ENCODE peak calls at places on chromosomes 7 and 10, in ten cellular contexts. R, S, V, W, D, F, O, X, T and L are unnamed samples.

GRCh38 chr10:99834410-99834809 is 52.0 kb downstream of the ABCC2 start:
- DNase-seq in R (no peak), S (no peak), V (peak; percentile 12), W (peak; percentile 88), D (peak; percentile 69), F (no peak), O (no peak), X (no peak), T (no peak), L (peak; percentile 92)

GRCh38 chr7:135414850-135415439 is 95.0 kb downstream of the CNOT4 start:
- DNase-seq in R (no peak), S (no peak), V (peak; percentile 65), W (peak; percentile 70), D (peak; percentile 52), F (no peak), O (no peak), X (peak; percentile 10), T (no peak), L (peak; percentile 3)

GRCh38 chr10:79444243-79445119 is 943 bp downstream of the ZCCHC24 start:
- DNase-seq in R (peak; percentile 44), S (peak; percentile 91), V (no peak), W (peak; percentile 98), D (peak; percentile 60), F (peak; percentile 91), O (peak; percentile 89), X (peak; percentile 69), T (peak; percentile 89), L (peak; percentile 50)

GRCh38 chr7:77316219-77316978 is 99.8 kb downstream of the GSAP start:
- DNase-seq in R (no peak), S (no peak), V (no peak), W (peak; percentile 57), D (no peak), F (no peak), O (no peak), X (no peak), T (no peak), L (no peak)

GRCh38 chr7:146496657-146497056 is 380.1 kb downstream of the CNTNAP2 start:
- DNase-seq in R (no peak), S (no peak), V (no peak), W (no peak), D (no peak), F (no peak), O (no peak), X (no peak), T (no peak), L (no peak)

GRCh38 chr10:66362522-66362921 is 563.3 kb upstream of the LRRTM3 start:
- DNase-seq in R (no peak), S (no peak), V (no peak), W (peak; percentile 56), D (no peak), F (no peak), O (no peak), X (no peak), T (no peak), L (no peak)

GRCh38 chr10:62115842-62116241 is 152.8 kb downstream of the RTKN2 start:
- DNase-seq in R (no peak), S (no peak), V (no peak), W (peak; percentile 68), D (no peak), F (no peak), O (no peak), X (no peak), T (no peak), L (no peak)

GRCh38 chr7:99919814-99920618 is 686 bp upstream of the TRIM4 start:
- DNase-seq in R (no peak), S (no peak), V (no peak), W (no peak), D (peak; percentile 7), F (no peak), O (no peak), X (no peak), T (no peak), L (no peak)

DNA sequence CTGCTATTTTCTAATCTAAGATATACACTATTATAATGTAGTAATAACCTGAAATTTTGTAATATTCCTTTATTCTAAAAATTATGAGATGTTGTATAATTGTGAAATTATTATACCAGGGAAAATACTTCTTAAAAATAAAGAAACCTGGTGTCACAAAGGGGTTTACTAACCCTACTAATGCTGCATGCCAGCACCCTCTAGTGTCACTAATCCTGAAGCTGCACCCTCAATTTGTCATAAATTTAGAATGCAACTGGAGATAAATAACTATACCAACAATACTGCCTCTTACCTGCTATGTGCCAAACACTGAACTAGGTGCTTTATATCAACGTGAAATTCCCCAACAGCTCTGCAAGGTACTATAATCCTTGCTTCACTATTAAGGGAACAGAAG is 30.8 kb downstream of the TM9SF3 start:
- DNase-seq in R (no peak), S (no peak), V (no peak), W (peak; percentile 28), D (peak; percentile 7), F (no peak), O (no peak), X (no peak), T (no peak), L (peak; percentile 8)
- TF ChIP-seq CTCF in R (no peak), S (no peak), V (peak; percentile 41), W (peak; percentile 57), D (peak; percentile 37), F (peak; percentile 27), O (no peak), X (peak; percentile 15), T (peak; percentile 19), L (peak; percentile 24)

GRCh38 chr10:71264345-71265200 is 52.2 kb downstream of the UNC5B start:
- DNase-seq in R (no peak), S (no peak), V (no peak), W (no peak), D (peak; percentile 31), F (no peak), O (no peak), X (no peak), T (no peak), L (no peak)

GRCh38 chr10:71265201-71265575 is 52.8 kb downstream of the UNC5B start:
- DNase-seq in R (no peak), S (no peak), V (no peak), W (no peak), D (no peak), F (no peak), O (no peak), X (no peak), T (no peak), L (no peak)

GRCh38 chr10:71266918-71267442 is 52.1 kb upstream of the SLC29A3 start:
- DNase-seq in R (no peak), S (no peak), V (no peak), W (no peak), D (no peak), F (no peak), O (no peak), X (no peak), T (no peak), L (no peak)

GRCh38 chr10:71266147-71266917 is 52.7 kb upstream of the SLC29A3 start:
- DNase-seq in R (peak; percentile 67), S (no peak), V (no peak), W (no peak), D (peak; percentile 79), F (peak; percentile 86), O (peak; percentile 94), X (no peak), T (no peak), L (peak; percentile 74)

DNA sequence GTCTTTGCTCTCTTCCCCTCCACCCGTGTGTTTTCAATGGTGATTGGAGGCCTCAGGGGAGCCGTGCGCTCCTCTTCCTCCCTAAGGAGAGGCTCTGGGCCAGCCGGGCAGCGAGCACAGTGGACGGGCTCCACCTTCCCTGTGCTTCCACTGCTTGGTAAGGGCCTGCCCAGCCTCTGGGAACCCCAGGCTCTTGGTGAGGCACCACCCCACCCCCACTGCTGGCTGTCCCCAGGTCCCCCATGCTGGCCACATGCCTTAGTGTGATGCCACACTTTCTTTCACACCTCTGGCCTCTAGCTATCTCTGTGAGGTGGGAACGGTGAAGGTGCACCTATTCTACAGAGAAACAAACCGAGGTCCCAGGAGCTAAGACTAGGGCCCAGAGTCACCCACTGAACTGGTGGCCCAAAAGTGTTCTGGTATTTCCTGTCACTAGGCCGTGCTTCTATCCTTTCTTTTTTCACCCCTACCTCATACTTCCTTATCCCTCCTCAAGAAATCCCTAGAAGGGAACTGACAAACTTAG is 53.3 kb downstream of the UNC5B start:
- DNase-seq in R (no peak), S (no peak), V (no peak), W (no peak), D (no peak), F (no peak), O (no peak), X (no peak), T (no peak), L (no peak)
- H3K27ac ChIP-seq in R (no peak overlapping the region), S (no peak overlapping the region), V (no peak overlapping the region), W (no peak overlapping the region), D (no peak overlapping the region), F (no peak overlapping the region), O (peak overlapping the region; percentile 71), X (peak overlapping the region; percentile 41), T (no peak overlapping the region), L (peak overlapping the region; percentile 85)

GRCh38 chr7:150737265-150738055 is at the start of gene GIMAP5:
- DNase-seq in R (no peak), S (no peak), V (no peak), W (no peak), D (no peak), F (peak; percentile 53), O (no peak), X (no peak), T (no peak), L (no peak)

GRCh38 chr7:150736864-150737263 is 354 bp upstream of the GIMAP5 start:
- DNase-seq in R (no peak), S (no peak), V (no peak), W (no peak), D (no peak), F (no peak), O (no peak), X (no peak), T (no peak), L (no peak)

GRCh38 chr7:150740053-150740452 is 2.8 kb downstream of the GIMAP5 start:
- DNase-seq in R (no peak), S (no peak), V (no peak), W (no peak), D (no peak), F (no peak), O (no peak), X (no peak), T (no peak), L (no peak)

GRCh38 chr7:150738092-150739044 is 1.1 kb downstream of the GIMAP5 start:
- DNase-seq in R (no peak), S (no peak), V (peak; percentile 26), W (peak; percentile 80), D (peak; percentile 10), F (no peak), O (no peak), X (no peak), T (no peak), L (peak; percentile 67)

DNA sequence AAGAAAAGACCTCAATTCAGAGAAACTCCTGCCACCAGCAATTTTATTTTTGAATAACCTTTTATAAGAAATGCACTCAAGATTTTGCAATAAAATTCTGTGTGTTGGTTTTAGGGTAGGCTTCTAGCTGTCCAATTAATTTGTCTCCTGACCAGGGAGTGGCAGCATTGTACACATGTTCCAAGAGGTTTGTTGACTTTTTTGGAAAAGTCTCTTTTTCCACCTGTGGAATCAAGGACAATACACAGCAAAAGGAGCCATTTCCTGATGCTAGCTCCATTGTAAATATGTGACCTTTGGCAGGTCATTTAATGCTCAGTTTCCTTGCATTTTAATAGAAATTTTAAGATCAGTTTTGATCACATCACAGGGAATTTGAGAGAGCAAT is 1.8 kb downstream of the GIMAP5 start:
- DNase-seq in R (no peak), S (no peak), V (no peak), W (no peak), D (no peak), F (no peak), O (no peak), X (no peak), T (no peak), L (no peak)
- TF ChIP-seq CTCF in R (no peak), S (no peak), V (no peak), W (peak; percentile 42), D (no peak), F (no peak), O (no peak), X (no peak), T (no peak), L (peak; percentile 3)

GRCh38 chr10:126137557-126138221 is 241.3 kb downstream of the FANK1 start:
- DNase-seq in R (no peak), S (no peak), V (no peak), W (no peak), D (peak; percentile 65), F (no peak), O (no peak), X (no peak), T (no peak), L (no peak)

GRCh38 chr10:126135939-126136595 is 239.7 kb downstream of the FANK1 start:
- DNase-seq in R (no peak), S (peak; percentile 12), V (no peak), W (no peak), D (no peak), F (no peak), O (no peak), X (no peak), T (no peak), L (no peak)

GRCh38 chr10:126133082-126133620 is 236.8 kb downstream of the FANK1 start:
- DNase-seq in R (no peak), S (no peak), V (no peak), W (no peak), D (no peak), F (no peak), O (no peak), X (no peak), T (no peak), L (no peak)

GRCh38 chr10:126133906-126134703 is 237.7 kb downstream of the FANK1 start:
- DNase-seq in R (no peak), S (peak; percentile 5), V (no peak), W (peak; percentile 69), D (peak; percentile 80), F (no peak), O (no peak), X (no peak), T (no peak), L (no peak)

DNA sequence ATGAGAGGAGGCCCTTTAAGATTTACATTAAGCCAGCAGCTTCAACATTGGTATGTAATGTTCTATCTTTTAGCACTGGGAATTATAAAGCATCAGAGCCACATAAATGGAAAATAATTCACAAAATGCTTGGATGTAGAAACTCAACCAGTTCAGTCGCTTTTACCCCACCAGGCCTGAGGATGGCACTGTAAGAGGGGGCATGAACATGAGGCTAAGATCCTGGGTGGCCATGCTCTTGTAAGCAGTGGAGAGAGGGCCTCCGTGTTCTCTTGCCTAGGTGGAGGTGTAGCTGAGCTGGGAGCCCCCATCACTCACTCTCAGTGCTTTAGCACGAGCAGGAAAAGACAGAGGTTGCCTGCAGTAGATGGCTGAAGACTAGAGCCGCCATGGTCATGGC is 238.8 kb downstream of the FANK1 start:
- DNase-seq in R (no peak), S (peak; percentile 31), V (no peak), W (peak; percentile 7), D (no peak), F (no peak), O (no peak), X (no peak), T (no peak), L (no peak)
- H3K27ac ChIP-seq in R (no peak overlapping the region), S (no peak overlapping the region), V (no peak overlapping the region), W (peak overlapping the region; percentile 84), D (no peak overlapping the region), F (no peak overlapping the region), O (no peak overlapping the region), X (no peak overlapping the region), T (no peak overlapping the region), L (no peak overlapping the region)